ENCODE peak calls at places on chromosomes 6 and 20, in four cellular contexts. X is K562, H is HepG2, J is H1. I is an unnamed sample. For H3K79me2, the result is how much of the 10 kb centered on the place peaks cover.

GRCh38 chr6:2505624-2506023 is 245.1 kb downstream of the MYLK4 start:
- DNase-seq in X (peak), H (no peak), J (no peak), I (no peak)

GRCh38 chr20:51092238-51092822 is 69.4 kb upstream of the KCNG1 start:
- DNase-seq in X (no peak), H (no peak), J (no peak), I (no peak)

GRCh38 chr6:135163440-135163738 is 17.7 kb upstream of the MYB start:
- DNase-seq in X (no peak), H (no peak), J (no peak), I (no peak)

GRCh38 chr6:5762561-5762968 is 244.2 kb downstream of the NRN1 start:
- DNase-seq in X (no peak), H (no peak), J (no peak), I (no peak)

GRCh38 chr6:7086488-7086887 is 21.3 kb upstream of the RREB1 start:
- DNase-seq in X (no peak), H (no peak), J (no peak), I (peak)

GRCh38 chr6:4864534-4864933 is 88.3 kb downstream of the CDYL start:
- DNase-seq in X (no peak), H (no peak), J (no peak), I (no peak)

GRCh38 chr6:47209632-47210031 is 100.1 kb downstream of the TNFRSF21 start:
- DNase-seq in X (no peak), H (no peak), J (no peak), I (no peak)

GRCh38 chr6:139449611-139450000 is 75.2 kb upstream of the CITED2 start:
- DNase-seq in X (peak), H (no peak), J (no peak), I (peak)

GRCh38 chr20:31719644-31720485 is 2.8 kb downstream of the BCL2L1 start:
- DNase-seq in X (no peak), H (peak), J (no peak), I (no peak)

GRCh38 chr6:123715243-123715863 is 78.6 kb upstream of the TRDN start:
- DNase-seq in X (peak), H (peak), J (no peak), I (peak)

GRCh38 chr20:13771853-13772453 is 12.8 kb downstream of the ESF1 start:
- DNase-seq in X (no peak), H (peak), J (no peak), I (peak)

GRCh38 chr6:31582230-31582601 is at the start of gene LTB:
- DNase-seq in X (no peak), H (no peak), J (no peak), I (no peak)

GRCh38 chr20:6613280-6613861 is 154.1 kb upstream of the BMP2 start:
- DNase-seq in X (no peak), H (no peak), J (no peak), I (no peak)

GRCh38 chr20:32203556-32204484 is 3.7 kb downstream of the PLAGL2 start:
- DNase-seq in X (no peak), H (no peak), J (no peak), I (no peak)

GRCh38 chr20:59253325-59253724 is 47.1 kb upstream of the EDN3 start:
- DNase-seq in X (no peak), H (no peak), J (no peak), I (no peak)

GRCh38 chr6:90973158-90973557 is 386.3 kb upstream of the MAP3K7 start:
- DNase-seq in X (no peak), H (no peak), J (no peak), I (no peak)

GRCh38 chr6:84137989-84138575 is 89.4 kb downstream of the CEP162 start:
- DNase-seq in X (no peak), H (no peak), J (no peak), I (peak)

GRCh38 chr6:35497571-35498406 is 910 bp upstream of the TEAD3 start:
- DNase-seq in X (peak), H (peak), J (no peak), I (peak)

DNA sequence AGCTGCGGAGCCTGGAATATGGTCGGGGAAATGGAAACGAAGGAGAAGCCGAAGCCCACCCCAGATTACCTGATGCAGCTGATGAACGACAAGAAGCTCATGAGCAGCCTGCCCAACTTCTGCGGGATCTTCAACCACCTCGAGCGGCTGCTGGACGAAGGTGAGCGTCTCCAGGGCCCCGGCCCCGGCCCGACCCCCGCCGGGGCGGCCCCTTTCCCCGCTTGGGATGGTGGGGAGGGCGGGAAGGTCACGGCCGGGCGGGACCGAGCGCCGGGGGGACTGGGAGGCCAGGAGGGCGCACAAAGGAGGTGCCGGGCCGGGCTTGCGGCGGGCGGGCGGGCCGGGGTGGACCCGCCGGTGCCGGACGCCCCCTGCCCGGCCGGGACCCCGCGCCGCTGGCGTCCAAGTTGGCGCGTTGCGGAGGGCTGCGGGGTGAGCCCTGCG is 680 bp downstream of the QKI start:
- DNase-seq in X (peak), H (no peak), J (no peak), I (no peak)
- H3K79me2 ChIP-seq in X (half or more), H (half or more), J (under half), I (half or more)

GRCh38 chr20:49394264-49394663 is 88.2 kb downstream of the KCNB1 start:
- DNase-seq in X (no peak), H (no peak), J (no peak), I (no peak)

GRCh38 chr20:49391404-49392245 is 90.8 kb downstream of the KCNB1 start:
- DNase-seq in X (no peak), H (no peak), J (no peak), I (no peak)

GRCh38 chr20:49393803-49394202 is 88.7 kb downstream of the KCNB1 start:
- DNase-seq in X (no peak), H (no peak), J (no peak), I (no peak)

GRCh38 chr20:49394757-49395156 is 87.7 kb downstream of the KCNB1 start:
- DNase-seq in X (no peak), H (no peak), J (no peak), I (no peak)

DNA sequence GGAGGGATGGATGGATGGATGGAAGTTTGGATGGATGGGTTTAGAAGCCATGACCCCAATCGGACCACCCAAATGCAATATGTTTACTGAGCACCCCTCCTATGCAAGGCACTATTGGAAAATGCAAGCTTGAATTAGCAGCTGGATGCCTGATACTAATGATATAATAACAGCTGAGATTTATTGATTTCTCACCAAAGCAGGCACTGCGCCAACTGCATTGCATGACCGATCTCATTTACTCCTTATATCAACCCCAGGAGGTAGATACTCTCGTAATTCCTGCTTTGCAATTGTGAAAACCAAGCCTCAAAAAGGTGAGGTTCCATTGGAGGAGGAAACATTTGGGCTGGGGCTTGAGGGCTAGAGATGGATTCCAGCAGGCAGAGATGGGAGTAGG is 89.7 kb downstream of the KCNB1 start:
- DNase-seq in X (no peak), H (no peak), J (no peak), I (no peak)
- TF ChIP-seq JUN in X (no peak), H (no peak), J (no peak), I (no peak)

GRCh38 chr6:158009935-158010585 is 28.4 kb downstream of the SYNJ2 start:
- DNase-seq in X (no peak), H (no peak), J (no peak), I (no peak)
- H3K79me2 ChIP-seq in X (under half), H (half or more), J (under half), I (half or more)

GRCh38 chr20:41622584-41622983 is 4.4 kb upstream of the CHD6 start:
- DNase-seq in X (no peak), H (no peak), J (no peak), I (no peak)

GRCh38 chr20:41627611-41628244 is 9.6 kb upstream of the CHD6 start:
- DNase-seq in X (no peak), H (no peak), J (no peak), I (no peak)

GRCh38 chr20:41627001-41627400 is 8.8 kb upstream of the CHD6 start:
- DNase-seq in X (no peak), H (peak), J (no peak), I (no peak)

GRCh38 chr20:41619360-41620115 is 1.4 kb upstream of the CHD6 start:
- DNase-seq in X (no peak), H (no peak), J (no peak), I (no peak)

GRCh38 chr20:41623625-41624024 is 5.4 kb upstream of the CHD6 start:
- DNase-seq in X (no peak), H (no peak), J (no peak), I (no peak)
- TF ChIP-seq JUN in X (no peak), H (no peak), J (no peak), I (no peak)